ENCODE peak calls at places on chromosomes 11 and 22, in four cellular contexts. U is brain microvascular endothelial cell, O is left ventricle myocardium superior, A is ELR. R is an unnamed sample.

GRCh38 chr11:64777449-64778222 is 706 bp downstream of the SF1 start:
- DNase-seq in O (peak; percentile 93), U (peak; percentile 63), A (peak; percentile 81), R (peak; percentile 92)

GRCh38 chr11:65558002-65558784 is at the start of gene LTBP3:
- DNase-seq in O (peak; percentile 92), U (peak; percentile 69), A (peak; percentile 77), R (peak; percentile 90)

GRCh38 chr11:19027829-19028595 is 32.5 kb downstream of the MRGPRX2 start:
- DNase-seq in A (peak; percentile 85), U (peak; percentile 31), O (no peak), R (peak; percentile 72)

GRCh38 chr11:86458294-86459001 is 83.8 kb downstream of the CCDC81 start:
- DNase-seq in O (no peak), U (no peak), A (no peak), R (no peak)

GRCh38 chr11:64267207-64267945 is 16.0 kb downstream of the PLCB3 start:
- DNase-seq in O (no peak), A (no peak), U (no peak), R (peak; percentile 48)

GRCh38 chr22:23070418-23071162 is at the start of gene GNAZ:
- DNase-seq in O (peak; percentile 39), U (no peak), A (peak; percentile 49), R (peak; percentile 12)

GRCh38 chr22:35604671-35605457 is 12.3 kb downstream of the MB start:
- DNase-seq in O (no peak), U (peak; percentile 27), A (peak; percentile 59), R (no peak)

GRCh38 chr22:41963453-41964105 is 5.7 kb upstream of the SEPTIN3 start:
- DNase-seq in U (no peak), O (no peak), A (no peak), R (no peak)

GRCh38 chr11:70628881-70629844 is 230.8 kb downstream of the CTTN start:
- DNase-seq in O (peak; percentile 59), U (no peak), A (no peak), R (no peak)

GRCh38 chr22:26893034-26893710 is 235.8 kb downstream of the MIAT start:
- DNase-seq in O (no peak), A (no peak), U (no peak), R (peak; percentile 45)

GRCh38 chr11:93740802-93741093 is 547 bp downstream of the TAF1D start:
- DNase-seq in O (peak; percentile 67), U (peak; percentile 46), A (peak; percentile 75), R (peak; percentile 89)

GRCh38 chr11:112265659-112266409 is 5.2 kb upstream of the PLET1 start:
- DNase-seq in U (no peak), A (no peak), O (peak; percentile 39), R (peak; percentile 22)

GRCh38 chr22:17552737-17553136 is 10.6 kb upstream of the SLC25A18 start:
- DNase-seq in A (no peak), O (peak; percentile 58), U (no peak), R (no peak)

GRCh38 chr22:37244114-37244921 is at the start of gene RAC2:
- DNase-seq in O (peak; percentile 81), A (peak; percentile 84), U (peak; percentile 36), R (peak; percentile 73)

GRCh38 chr11:122393209-122393850 is 262.2 kb upstream of the UBASH3B start:
- DNase-seq in A (no peak), O (no peak), U (no peak), R (peak; percentile 39)

GRCh38 chr11:121367434-121367833 is 74.9 kb downstream of the SC5D start:
- DNase-seq in U (peak; percentile 24), O (no peak), A (no peak), R (peak; percentile 34)

GRCh38 chr11:10520562-10520961 is 20.4 kb downstream of the RNF141 start:
- DNase-seq in U (no peak), O (no peak), A (no peak), R (no peak)

GRCh38 chr11:132911186-132911585 is 621.1 kb downstream of the OPCML start:
- DNase-seq in U (peak; percentile 83), O (no peak), A (peak; percentile 67), R (peak; percentile 52)

R was measured in GM23248.